ENCODE peak calls at places on chromosomes 6 and 20, in eight cellular contexts. K is adipocyte; G is CD4-positive, alpha-beta memory T cell; D is nephron progenitor cell; Z is AG08396; O is COR-L47; S is GM13977; Q is fibroblast of mammary gland. C is an unnamed sample.
A peak's percentile ranks its signal among the peaks of the same experiment; 100 is the strongest.

GRCh38 chr6:161038229-161039003 is 46.8 kb downstream of the MAP3K4 start:
- DNase-seq in Z (peak; percentile 48), S (peak; percentile 20), D (no peak), G (no peak), K (peak; percentile 70), O (no peak), Q (peak; percentile 100), C (peak; percentile 72)

GRCh38 chr20:8658103-8658502 is 410.8 kb upstream of the PLCB4 start:
- DNase-seq in Q (no peak), S (no peak), Z (no peak), G (no peak), D (no peak), K (no peak), O (no peak), C (no peak)

GRCh38 chr6:134115715-134116074 is 63.3 kb upstream of the SLC2A12 start:
- DNase-seq in S (no peak), Z (no peak), D (no peak), G (no peak), O (no peak), K (no peak), Q (no peak), C (no peak)

GRCh38 chr6:100892693-100893092 is 11.6 kb upstream of the ASCC3 start:
- DNase-seq in D (no peak), K (no peak), Q (no peak), S (no peak), Z (no peak), G (no peak), O (no peak), C (no peak)

GRCh38 chr20:313948-314347 is 11.4 kb upstream of the SOX12 start:
- DNase-seq in Q (peak; percentile 80), G (no peak), Z (peak; percentile 42), D (no peak), S (no peak), O (no peak), K (no peak), C (no peak)

GRCh38 chr6:128474481-128474880 is 45.9 kb downstream of the PTPRK start:
- DNase-seq in Q (no peak), G (no peak), O (no peak), K (peak; percentile 47), D (no peak), Z (no peak), S (no peak), C (no peak)

GRCh38 chr6:5778317-5778857 is 228.3 kb downstream of the NRN1 start:
- DNase-seq in G (no peak), K (no peak), Z (no peak), D (no peak), Q (no peak), O (no peak), S (peak; percentile 46), C (peak; percentile 47)

GRCh38 chr20:46681032-46681854 is 8.0 kb downstream of the TP53RK start:
- DNase-seq in S (peak; percentile 68), G (peak; percentile 54), Q (peak; percentile 60), K (peak; percentile 61), O (peak; percentile 22), Z (peak; percentile 52), D (peak; percentile 77), C (peak; percentile 27)

GRCh38 chr20:32893878-32894483 is 35.3 kb downstream of the EFCAB8 start:
- DNase-seq in Q (peak; percentile 12), D (peak; percentile 42), K (peak; percentile 16), O (peak; percentile 27), G (no peak), S (no peak), Z (peak; percentile 50), C (no peak)

GRCh38 chr6:167799033-167799933 is 27.4 kb upstream of the AFDN start:
- DNase-seq in D (no peak), O (no peak), G (no peak), Z (no peak), S (no peak), K (peak; percentile 7), Q (no peak), C (no peak)

GRCh38 chr6:74507649-74508048 is 698.2 kb downstream of the COL12A1 start:
- DNase-seq in O (no peak), Q (peak; percentile 6), D (no peak), Z (no peak), G (no peak), K (no peak), S (no peak), C (no peak)

GRCh38 chr6:25435397-25435985 is 156.3 kb downstream of the CARMIL1 start:
- DNase-seq in S (no peak), K (no peak), Z (no peak), Q (no peak), O (no peak), D (no peak), G (no peak), C (no peak)

GRCh38 chr6:98547151-98547550 is 287.2 kb upstream of the POU3F2 start:
- DNase-seq in Q (no peak), K (no peak), Z (no peak), D (no peak), S (no peak), O (no peak), G (no peak), C (no peak)

GRCh38 chr6:72464791-72465691 is 156.8 kb upstream of the KCNQ5 start:
- DNase-seq in D (no peak), Q (peak; percentile 86), G (no peak), Z (peak; percentile 55), O (no peak), K (peak; percentile 71), S (no peak), C (no peak)

GRCh38 chr20:40679119-40679637 is 9.9 kb downstream of the MAFB start:
- DNase-seq in Q (no peak), S (no peak), G (no peak), Z (no peak), D (no peak), O (no peak), K (no peak), C (no peak)

GRCh38 chr6:72464246-72464645 is 157.6 kb upstream of the KCNQ5 start:
- DNase-seq in D (no peak), G (no peak), Z (peak; percentile 3), O (no peak), Q (peak; percentile 36), K (peak; percentile 66), S (no peak), C (no peak)

GRCh38 chr6:11769816-11770545 is 8.6 kb downstream of the ADTRP start:
- DNase-seq in K (no peak), O (peak; percentile 8), D (no peak), G (no peak), Q (no peak), S (no peak), Z (no peak), C (no peak)